ENCODE peak calls at places on chromosomes 4 and X, in eight cellular contexts. A is fibroblast of mammary gland; H is WTC11; I is heart left ventricle; K is endothelial cell of umbilical vein; R is T-helper 2 cell; O is NCI-H1092 treated with DMSO at 0.1 percent for 48 hours; C is stimulated activated CD4-positive, alpha-beta T cell treated with anti-CD3 and anti-CD28 coated beads, Interleukin-2, amount 100 ng/mL, for 24 hours. U is an unnamed sample.

GRCh38 chr4:44927361-44928061 is 201.2 kb upstream of the GNPDA2 start:
- DNase-seq in A (peak; percentile 47), O (peak; percentile 22), R (no peak), H (no peak), I (no peak), K (peak; percentile 2), C (no peak), U (peak; percentile 8)

GRCh38 chr4:87823741-87824140 is 9.0 kb upstream of the MEPE start:
- DNase-seq in C (no peak), I (no peak), K (no peak), O (no peak), A (no peak), H (no peak), R (no peak), U (no peak)

GRCh38 chr4:123559955-123560669 is 163.5 kb downstream of the SPRY1 start:
- DNase-seq in I (no peak), C (no peak), K (peak; percentile 65), A (peak; percentile 20), O (no peak), R (no peak), H (no peak), U (no peak)

GRCh38 chrX:50180073-50180940 is 20.5 kb downstream of the AKAP4 start:
- DNase-seq in I (no peak), C (no peak), R (no peak), H (no peak), K (no peak), A (no peak), O (no peak), U (no peak)

GRCh38 chrX:78024349-78025108 is 55.1 kb upstream of the PGAM4 start:
- DNase-seq in O (no peak), A (peak; percentile 25), R (no peak), C (no peak), H (peak; percentile 16), K (peak; percentile 16), I (no peak), U (no peak)

GRCh38 chr4:151993521-151993920 is 232.7 kb upstream of the GATB start:
- DNase-seq in R (no peak), O (no peak), A (no peak), K (no peak), I (no peak), H (no peak), C (no peak), U (no peak)

GRCh38 chr4:118985170-118986000 is 96.7 kb downstream of the SYNPO2 start:
- DNase-seq in R (no peak), A (no peak), O (no peak), K (no peak), I (no peak), H (no peak), C (no peak), U (no peak)

GRCh38 chr4:65635051-65635821 is 35.1 kb downstream of the EPHA5 start:
- DNase-seq in H (no peak), K (no peak), I (no peak), R (no peak), A (no peak), C (no peak), O (no peak), U (no peak)

GRCh38 chr4:178356725-178357124 is 914.5 kb upstream of the AGA start:
- DNase-seq in I (no peak), H (peak; percentile 13), O (no peak), C (no peak), R (no peak), K (no peak), A (no peak), U (no peak)

GRCh38 chr4:163157157-163157556 is 9.5 kb downstream of the NAF1 start:
- DNase-seq in H (no peak), I (no peak), A (peak; percentile 71), O (no peak), C (no peak), K (no peak), R (no peak), U (no peak)

GRCh38 chr4:8191136-8191747 is 7.8 kb upstream of the SH3TC1 start:
- DNase-seq in I (peak; percentile 90), R (no peak), A (peak; percentile 53), C (no peak), H (no peak), O (no peak), K (peak; percentile 99), U (no peak)

GRCh38 chrX:38880460-38880859 is 79.2 kb downstream of the MID1IP1 start:
- DNase-seq in O (peak; percentile 4), I (no peak), A (peak; percentile 41), K (peak; percentile 1), C (no peak), H (no peak), R (no peak), U (no peak)

GRCh38 chr4:3118281-3118680 is 43.8 kb downstream of the HTT start:
- DNase-seq in H (no peak), I (no peak), A (no peak), R (no peak), K (no peak), C (no peak), O (no peak), U (no peak)

GRCh38 chrX:10989386-10989785 is 121.7 kb upstream of the HCCS start:
- DNase-seq in O (no peak), A (no peak), K (no peak), I (no peak), H (no peak), C (no peak), R (no peak), U (peak; percentile 23)